ENCODE peak calls at places on chromosomes 4 and X, in five cellular contexts. C is psoas muscle, O is NB4, P is breast epithelium, V is endodermal cell. K is an unnamed sample.
A peak's percentile ranks its signal among the peaks of the same experiment; 100 is the strongest.

GRCh38 chrX:118675336-118675965 is 52.0 kb upstream of the IL13RA1 start:
- DNase-seq in O (peak; percentile 9), P (no peak), V (no peak), C (no peak), K (no peak)

GRCh38 chr4:61202100-61202637 is 2.0 kb downstream of the ADGRL3 start:
- DNase-seq in O (no peak), C (no peak), V (no peak), P (no peak), K (no peak)

GRCh38 chr4:122536001-122536400 is 79.5 kb upstream of the IL2 start:
- DNase-seq in O (no peak), C (no peak), V (no peak), P (no peak), K (no peak)

GRCh38 chrX:39759526-39760224 is 338.1 kb downstream of the BCOR start:
- DNase-seq in P (peak; percentile 43), O (no peak), C (no peak), V (peak; percentile 77), K (no peak)

GRCh38 chr4:129950217-129950616 is 854.3 kb downstream of the C4orf33 start:
- DNase-seq in P (no peak), C (no peak), O (no peak), V (no peak), K (no peak)

GRCh38 chr4:57318694-57319093 is 208.5 kb upstream of the IGFBP7 start:
- DNase-seq in C (no peak), P (no peak), O (no peak), V (no peak), K (no peak)

GRCh38 chr4:3065551-3065950 is 8.8 kb downstream of the HTT-AS start:
- DNase-seq in P (no peak), V (no peak), O (no peak), C (no peak), K (no peak)

GRCh38 chrX:152822383-152823086 is 8.0 kb downstream of the CETN2 start:
- DNase-seq in P (no peak), C (no peak), O (no peak), V (no peak), K (no peak)

GRCh38 chr4:23876418-23877089 is 13.3 kb downstream of the PPARGC1A start:
- DNase-seq in V (peak; percentile 63), C (no peak), O (peak; percentile 15), P (no peak), K (no peak)

GRCh38 chrX:107659768-107660167 is 31.5 kb downstream of the PRPS1 start:
- DNase-seq in V (no peak), P (no peak), O (peak; percentile 57), C (no peak), K (no peak)

GRCh38 chr4:159526172-159526571 is 423.3 kb downstream of the RAPGEF2 start:
- DNase-seq in P (no peak), V (no peak), C (no peak), O (peak; percentile 3), K (no peak)

GRCh38 chr4:189228726-189229125 is 711.9 kb upstream of the FRG1 start:
- DNase-seq in O (no peak), P (no peak), C (no peak), V (no peak), K (no peak)

GRCh38 chr4:74016068-74016467 is 17.6 kb upstream of the CXCL5 start:
- DNase-seq in O (no peak), C (no peak), P (no peak), V (no peak), K (no peak)

GRCh38 chr4:17884063-17884462 is 73.3 kb downstream of the NCAPG start:
- DNase-seq in O (no peak), V (no peak), C (no peak), P (no peak), K (no peak)

GRCh38 chrX:42752730-42753129 is 25.2 kb downstream of the PPP1R2C start:
- DNase-seq in O (no peak), C (no peak), V (no peak), P (no peak), K (no peak)

GRCh38 chrX:15447985-15448639 is 45.0 kb downstream of the PIR start:
- DNase-seq in O (no peak), C (no peak), P (no peak), V (no peak), K (no peak)

GRCh38 chr4:26204911-26205368 is 115.9 kb upstream of the RBPJ start:
- DNase-seq in C (peak; percentile 79), P (no peak), V (peak; percentile 68), O (peak; percentile 46), K (no peak)

GRCh38 chrX:47143894-47144625 is 442 bp downstream of the NDUFB11 start:
- DNase-seq in O (no peak), P (no peak), C (peak; percentile 76), V (no peak), K (no peak)

GRCh38 chrX:153639177-153640044 is 7.6 kb upstream of the DUSP9 start:
- DNase-seq in P (no peak), C (peak; percentile 31), V (no peak), O (no peak), K (no peak)

GRCh38 chr4:185580699-185581098 is 45.4 kb upstream of the PDLIM3 start:
- DNase-seq in P (no peak), V (no peak), C (no peak), O (no peak), K (no peak)

GRCh38 chrX:153029162-153029561 is 27.1 kb upstream of the PNMA3 start:
- DNase-seq in V (no peak), C (no peak), O (no peak), P (no peak), K (no peak)

GRCh38 chr4:11402192-11402591 is 26.5 kb downstream of the HS3ST1 start:
- DNase-seq in P (no peak), V (no peak), C (no peak), O (no peak), K (no peak)

GRCh38 chr4:155011163-155011825 is 197.1 kb upstream of the NPY2R start:
- DNase-seq in P (no peak), V (no peak), C (no peak), O (no peak), K (no peak)

GRCh38 chrX:68438575-68438974 is 5.3 kb upstream of the OPHN1 start:
- DNase-seq in P (peak; percentile 48), V (peak; percentile 42), O (no peak), C (no peak), K (no peak)

GRCh38 chr4:1495416-1496115 is 89.3 kb upstream of the NKX1-1 start:
- DNase-seq in V (peak; percentile 34), O (no peak), C (peak; percentile 16), P (no peak), K (no peak)

GRCh38 chrX:125205084-125205917 is 114.4 kb upstream of the TEX13C start:
- DNase-seq in P (peak; percentile 23), V (peak; percentile 88), C (peak; percentile 78), O (peak; percentile 14), K (no peak)

GRCh38 chrX:30141966-30142365 is 73.4 kb upstream of the MAGEB2 start:
- DNase-seq in O (peak; percentile 57), P (no peak), V (peak; percentile 60), C (no peak), K (no peak)
- TF ChIP-seq CTCF in O (peak; percentile 14), P (peak; percentile 8), V (peak; percentile 81), C (no peak), K (peak; percentile 15)

GRCh38 chr4:56028165-56028564 is 79.4 kb downstream of the CEP135 start:
- DNase-seq in C (no peak), O (no peak), V (no peak), P (no peak), K (no peak)
- TF ChIP-seq CTCF in C (no peak), O (no peak), V (no peak), P (no peak), K (no peak)

DNA sequence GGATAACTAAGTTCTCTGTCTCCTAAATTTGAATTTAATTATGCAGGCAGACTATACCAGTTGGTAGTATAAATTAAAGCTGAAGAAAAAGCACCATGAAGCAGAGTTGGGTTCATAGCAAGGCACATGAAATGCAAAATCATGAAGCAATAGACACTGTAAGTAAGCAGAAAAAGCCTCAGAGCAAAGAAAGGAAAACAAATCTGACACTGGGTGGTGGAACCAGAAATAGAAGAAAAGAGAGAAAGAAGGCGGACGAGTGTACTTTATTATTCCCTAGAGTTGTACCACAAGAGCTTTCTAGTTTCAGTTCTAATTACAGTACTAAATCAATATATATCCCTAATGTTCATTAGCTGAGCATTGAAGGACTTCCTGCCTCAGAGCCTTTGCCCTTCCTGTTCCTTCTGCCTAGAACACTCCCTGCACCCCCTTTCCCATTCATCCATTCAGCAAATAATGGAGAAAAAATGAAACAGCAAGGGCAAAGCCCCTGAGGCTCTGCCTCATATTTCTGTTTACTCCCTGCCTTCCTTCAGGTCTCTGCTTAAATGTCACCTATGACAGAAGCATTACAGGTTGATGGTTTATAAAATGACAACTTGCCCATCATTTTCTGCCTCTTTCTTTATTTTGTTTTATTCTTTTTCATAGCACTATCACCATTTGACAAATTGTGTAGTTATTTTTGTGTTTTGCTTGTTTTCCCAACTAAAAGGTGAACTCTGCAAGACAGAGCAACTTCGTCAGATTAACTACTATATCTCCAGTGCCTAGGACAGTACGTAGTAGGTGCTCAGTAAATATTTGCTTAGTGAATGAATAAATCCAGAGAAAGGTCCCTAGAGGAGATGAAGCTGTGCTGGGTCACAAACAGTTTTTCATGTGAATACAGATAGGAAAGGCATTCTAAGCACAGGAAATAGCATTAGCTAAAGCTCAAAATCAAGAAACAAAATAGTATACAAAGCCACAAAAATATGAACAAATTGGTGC is 154.0 kb upstream of the RASGEF1B start:
- DNase-seq in P (no peak), C (no peak), V (no peak), O (no peak), K (no peak)
- TF ChIP-seq CTCF in P (no peak), C (no peak), V (no peak), O (no peak), K (no peak)

GRCh38 chrX:45134303-45134702 is 66.4 kb downstream of the DIPK2B start:
- DNase-seq in P (no peak), C (no peak), V (no peak), O (no peak), K (no peak)
- TF ChIP-seq CTCF in P (no peak), C (no peak), V (no peak), O (no peak), K (no peak)